ENCODE peak calls at places on chromosomes 2 and 18, in ten cellular contexts. F, X, S, U, L, Q, H, J, I and E are unnamed samples.

GRCh38 chr18:13831864-13832508 is 8.0 kb downstream of the MC5R start:
- DNase-seq in H (no peak), F (no peak), X (no peak), I (no peak), Q (no peak), L (no peak), U (no peak), J (no peak), S (peak; percentile 2), E (no peak)

GRCh38 chr18:2448565-2449151 is 122.6 kb downstream of the METTL4 start:
- DNase-seq in U (no peak), L (no peak), F (no peak), Q (no peak), H (peak; percentile 85), S (no peak), I (no peak), J (no peak), X (no peak), E (no peak)

GRCh38 chr18:26702023-26702422 is 153.7 kb upstream of the KCTD1 start:
- DNase-seq in U (no peak), J (no peak), H (no peak), L (no peak), I (no peak), F (no peak), S (no peak), X (no peak), Q (no peak), E (no peak)

GRCh38 chr2:45598545-45598944 is 12.5 kb downstream of the SRBD1 start:
- DNase-seq in J (no peak), X (no peak), S (no peak), I (no peak), U (no peak), F (no peak), Q (no peak), H (no peak), L (no peak), E (no peak)

GRCh38 chr18:78675231-78675630 is 304.4 kb upstream of the SALL3 start:
- DNase-seq in U (no peak), J (no peak), X (no peak), S (no peak), I (no peak), F (no peak), Q (no peak), L (no peak), H (no peak), E (no peak)

GRCh38 chr2:120247851-120248250 is 4.8 kb upstream of the RALB start:
- DNase-seq in Q (no peak), U (no peak), L (no peak), F (no peak), H (no peak), X (no peak), J (no peak), S (no peak), I (no peak), E (no peak)

GRCh38 chr2:157271590-157272203 is 14.2 kb downstream of the GALNT5 start:
- DNase-seq in U (no peak), Q (no peak), S (no peak), H (no peak), X (no peak), J (no peak), I (no peak), F (no peak), L (no peak), E (no peak)

GRCh38 chr18:25058520-25058919 is 293.4 kb downstream of the ZNF521 start:
- DNase-seq in F (no peak), Q (no peak), U (no peak), S (no peak), L (no peak), X (no peak), H (no peak), J (peak; percentile 2), I (no peak), E (no peak)

GRCh38 chr18:2431836-2432235 is 139.5 kb downstream of the METTL4 start:
- DNase-seq in F (no peak), Q (no peak), J (no peak), S (no peak), H (no peak), U (no peak), I (no peak), X (no peak), L (no peak), E (no peak)